ENCODE peak calls at places on chromosomes 13 and 19, in seven cellular contexts. Y is neuronal stem cell; I is CD4-positive, CD25-positive, alpha-beta regulatory T cell; J is cardiac muscle cell; L is IMR-90; C is left lung; O is esophagus squamous epithelium. H is an unnamed sample. For H3K4me1, the result is how much of the 10 kb centered on the place peaks cover.

GRCh38 chr13:94254737-94255136 is 224.7 kb downstream of the DCT start:
- DNase-seq in C (no peak), O (no peak), I (no peak), L (peak), Y (no peak), J (no peak), H (no peak)

GRCh38 chr19:49157445-49158224 is at the start of gene TRPM4:
- DNase-seq in J (peak), O (no peak), L (peak), C (peak), I (no peak), Y (peak), H (peak)

GRCh38 chr13:19088416-19088815 is 93.2 kb downstream of the TUBA3C start:
- DNase-seq in O (no peak), J (no peak), I (no peak), C (no peak), Y (no peak), L (no peak), H (no peak)

GRCh38 chr19:58335630-58336029 is 8.8 kb downstream of the ZSCAN22 start:
- DNase-seq in J (no peak), L (no peak), C (no peak), I (no peak), O (no peak), Y (no peak), H (no peak)

GRCh38 chr13:50561774-50562173 is 281.7 kb downstream of the DLEU7 start:
- DNase-seq in Y (no peak), L (no peak), O (no peak), I (no peak), C (no peak), J (no peak), H (no peak)

GRCh38 chr19:32828139-32828538 is 41.4 kb downstream of the SLC7A9 start:
- DNase-seq in I (no peak), Y (no peak), L (no peak), C (no peak), J (no peak), O (no peak), H (no peak)

GRCh38 chr13:52892925-52893324 is 44.5 kb upstream of the PCDH8 start:
- DNase-seq in Y (no peak), O (no peak), J (no peak), I (no peak), L (no peak), C (no peak), H (no peak)

GRCh38 chr13:84126671-84127171 is 244.4 kb upstream of the SLITRK1 start:
- DNase-seq in C (peak), Y (no peak), O (no peak), I (no peak), J (no peak), L (no peak), H (no peak)

GRCh38 chr19:37333457-37333856 is 37.4 kb upstream of the ZNF527 start:
- DNase-seq in L (no peak), J (peak), Y (no peak), C (no peak), O (no peak), I (no peak), H (no peak)

GRCh38 chr13:75135325-75135825 is 346.6 kb downstream of the TBC1D4 start:
- DNase-seq in Y (no peak), O (no peak), L (peak), I (no peak), J (peak), C (no peak), H (no peak)

GRCh38 chr13:86002921-86003488 is 203.8 kb upstream of the SLITRK6 start:
- DNase-seq in C (no peak), I (no peak), Y (peak), J (no peak), O (no peak), L (no peak), H (no peak)

GRCh38 chr19:48628486-48629296 is 8.5 kb downstream of the DBP start:
- DNase-seq in O (no peak), J (no peak), I (no peak), C (no peak), Y (no peak), L (no peak), H (no peak)

GRCh38 chr13:45521292-45521691 is 56.6 kb downstream of the COG3 start:
- DNase-seq in O (no peak), L (peak), I (no peak), Y (no peak), C (no peak), J (peak), H (no peak)

GRCh38 chr13:41229356-41229755 is 34.0 kb downstream of the MTRF1 start:
- DNase-seq in I (no peak), C (no peak), J (no peak), O (no peak), L (no peak), Y (no peak), H (no peak)

GRCh38 chr19:8641908-8642547 is 11.6 kb downstream of the NFILZ start:
- DNase-seq in O (no peak), J (peak), Y (no peak), I (peak), L (peak), C (no peak), H (no peak)

GRCh38 chr19:50667759-50668231 is 18.6 kb downstream of the C19orf81 start:
- DNase-seq in L (no peak), C (no peak), O (no peak), Y (no peak), J (no peak), I (no peak), H (no peak)

GRCh38 chr19:29889702-29890101 is 52.3 kb upstream of the URI1 start:
- DNase-seq in C (no peak), J (no peak), O (no peak), L (no peak), Y (no peak), I (no peak), H (no peak)

GRCh38 chr19:7507884-7508283 is 8.0 kb upstream of the ZNF358 start:
- DNase-seq in C (peak), O (no peak), J (peak), I (no peak), L (peak), Y (no peak), H (peak)

GRCh38 chr19:4065430-4066175 is 1.1 kb downstream of the ZBTB7A start:
- DNase-seq in O (peak), C (peak), J (peak), Y (peak), L (peak), I (peak), H (peak)

GRCh38 chr13:26993780-26994179 is 177.8 kb downstream of the USP12 start:
- DNase-seq in O (no peak), I (no peak), L (no peak), C (no peak), Y (no peak), J (no peak), H (no peak)

GRCh38 chr13:75633285-75633684 is 2.8 kb upstream of the LMO7 start:
- DNase-seq in C (no peak), Y (no peak), O (no peak), L (peak), I (no peak), J (peak), H (no peak)

GRCh38 chr19:7230826-7231225 is 63.4 kb downstream of the INSR start:
- DNase-seq in J (no peak), I (no peak), Y (no peak), L (no peak), C (no peak), O (no peak), H (peak)

GRCh38 chr19:35755550-35756371 is 1.1 kb downstream of the HSPB6 start:
- DNase-seq in O (no peak), J (peak), L (peak), I (peak), Y (no peak), C (peak), H (peak)

DNA sequence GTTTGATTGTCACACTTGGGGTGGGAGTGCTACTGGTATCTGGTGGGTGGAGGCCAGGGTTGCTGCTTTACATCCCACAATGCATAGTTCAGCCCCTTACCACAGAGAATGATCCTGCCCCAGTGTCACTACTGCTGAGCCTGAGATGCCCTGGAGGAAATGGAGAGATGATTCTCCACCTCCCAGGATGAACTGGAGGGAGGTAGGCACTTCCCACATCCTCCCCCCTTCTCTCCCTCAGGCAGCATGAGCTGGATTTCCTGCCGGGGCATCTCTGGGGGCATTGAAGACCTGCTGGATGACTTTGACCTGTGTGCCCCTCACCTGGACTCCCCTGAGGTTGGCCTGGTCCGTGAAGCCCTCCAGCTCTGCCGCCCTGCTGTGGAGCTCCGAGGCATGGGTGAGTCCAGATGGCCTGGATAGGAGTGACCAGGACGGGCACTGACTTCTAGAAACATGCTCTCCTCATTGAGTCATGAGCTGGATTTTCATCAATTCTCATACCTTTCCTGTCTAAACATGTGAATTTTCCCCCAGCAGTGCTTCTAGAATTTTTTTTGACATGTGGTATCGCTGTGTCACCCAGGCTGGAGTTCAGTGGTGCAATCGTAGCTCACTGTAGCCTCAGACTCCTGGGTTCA is 45.3 kb downstream of the NWD1 start:
- DNase-seq in Y (no peak), L (no peak), J (no peak), I (no peak), C (no peak), O (no peak), H (no peak)
- H3K4me1 ChIP-seq in Y (under half), L (under half), J (under half), I (under half), C (under half), O (under half), H (under half)

GRCh38 chr13:24148414-24149305 is 11.9 kb upstream of the SPATA13 start:
- DNase-seq in Y (no peak), C (no peak), L (peak), J (peak), O (no peak), I (no peak), H (no peak)
- H3K4me1 ChIP-seq in Y (under half), C (under half), L (under half), J (under half), O (under half), I (under half), H (under half)

GRCh38 chr13:99290890-99291289 is 16.3 kb downstream of the GPR183 start:
- DNase-seq in C (no peak), Y (no peak), O (no peak), I (no peak), J (no peak), L (no peak), H (no peak)
- H3K4me1 ChIP-seq in C (under half), Y (under half), O (half or more), I (half or more), J (under half), L (under half), H (under half)

GRCh38 chr19:525857-526419 is 5.6 kb upstream of the CDC34 start:
- DNase-seq in J (no peak), Y (no peak), I (no peak), C (no peak), L (no peak), O (no peak), H (no peak)
- H3K4me1 ChIP-seq in J (under half), Y (under half), I (under half), C (under half), L (under half), O (under half), H (under half)

GRCh38 chr19:2057484-2058469 is 6.7 kb upstream of the MKNK2 start:
- DNase-seq in O (no peak), J (no peak), I (no peak), L (no peak), Y (no peak), C (no peak), H (no peak)
- H3K4me1 ChIP-seq in O (half or more), J (under half), I (half or more), L (under half), Y (under half), C (half or more), H (under half)

DNA sequence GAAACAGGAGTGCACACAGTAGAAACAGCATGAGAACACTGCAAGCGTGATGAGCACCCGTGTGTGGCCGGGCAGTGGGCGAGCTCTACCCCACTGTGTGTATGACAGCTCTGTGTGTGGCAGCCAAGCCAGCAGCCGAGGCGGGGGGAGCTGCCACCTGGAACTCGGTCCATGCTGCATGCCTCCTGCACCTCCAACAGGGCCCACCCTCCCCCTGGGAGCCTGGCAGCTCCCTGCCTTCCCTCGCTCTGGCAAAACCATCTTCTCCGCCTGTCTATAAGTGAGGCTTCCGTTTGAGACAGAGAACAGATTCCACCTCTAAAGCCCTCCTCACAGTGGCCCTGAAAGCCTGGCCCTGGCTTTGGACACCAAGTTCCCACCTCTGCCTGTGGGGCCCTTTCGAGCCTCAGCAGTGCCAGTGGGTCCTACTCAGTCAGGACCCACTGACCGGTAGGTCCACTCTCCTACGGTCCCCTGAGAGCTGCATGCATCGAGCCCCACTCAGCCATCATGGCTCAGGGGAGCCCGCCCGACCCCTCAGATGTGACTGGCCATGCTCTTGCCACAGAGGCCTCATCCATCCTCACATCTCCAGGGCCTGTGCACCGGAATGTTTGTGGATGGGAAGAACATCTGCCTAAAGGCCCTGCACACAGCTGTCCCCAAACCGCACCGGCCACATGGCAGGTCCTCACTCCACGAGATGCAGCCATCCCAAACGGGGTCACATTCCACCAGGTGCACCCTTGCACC is 52.4 kb upstream of the C13orf46 start:
- DNase-seq in C (peak), O (no peak), I (no peak), Y (no peak), L (no peak), J (no peak), H (no peak)
- H3K4me1 ChIP-seq in C (under half), O (under half), I (under half), Y (under half), L (under half), J (under half), H (under half)

GRCh38 chr19:5132698-5133651 is 164.1 kb downstream of the KDM4B start:
- DNase-seq in Y (no peak), C (no peak), O (no peak), L (no peak), I (no peak), J (no peak), H (no peak)
- H3K4me1 ChIP-seq in Y (under half), C (under half), O (under half), L (under half), I (under half), J (under half), H (under half)

GRCh38 chr13:33235564-33235963 is 50.0 kb downstream of the STARD13 start:
- DNase-seq in Y (no peak), J (no peak), I (no peak), L (no peak), O (no peak), C (no peak), H (no peak)
- H3K4me1 ChIP-seq in Y (under half), J (under half), I (under half), L (under half), O (under half), C (under half), H (under half)

GRCh38 chr13:51614350-51614786 is 30.1 kb downstream of the WDFY2 start:
- DNase-seq in O (no peak), Y (no peak), J (no peak), I (peak), C (no peak), L (no peak), H (no peak)
- H3K4me1 ChIP-seq in O (under half), Y (under half), J (under half), I (under half), C (under half), L (under half), H (under half)

GRCh38 chr19:41321204-41321599 is 11.2 kb downstream of the CCDC97 start:
- DNase-seq in Y (no peak), C (peak), O (no peak), I (no peak), L (no peak), J (no peak), H (no peak)

GRCh38 chr19:41320568-41320967 is 10.6 kb downstream of the CCDC97 start:
- DNase-seq in L (no peak), C (no peak), O (no peak), J (no peak), I (no peak), Y (no peak), H (no peak)

GRCh38 chr19:41323023-41323422 is 13.1 kb downstream of the CCDC97 start:
- DNase-seq in C (peak), I (no peak), O (no peak), J (peak), Y (no peak), L (peak), H (no peak)

GRCh38 chr19:41322451-41322850 is 12.5 kb downstream of the CCDC97 start:
- DNase-seq in O (no peak), Y (no peak), J (no peak), I (no peak), C (peak), L (no peak), H (no peak)

GRCh38 chr19:41321600-41322270 is 11.8 kb downstream of the CCDC97 start:
- DNase-seq in L (peak), O (no peak), J (peak), I (no peak), C (peak), Y (peak), H (no peak)
- H3K4me1 ChIP-seq in L (under half), O (half or more), J (under half), I (under half), C (half or more), Y (under half), H (half or more)

H was measured in ascending aorta.